ENCODE peak calls at places on chromosomes 4 and X, in six cellular contexts. One of them, this sample, is unnamed.
A peak's percentile ranks its signal among the peaks of the same experiment; 100 is the strongest.

GRCh38 chr4:154982187-154983047 is 201.3 kb downstream of the RBM46 start:
- DNase-seq in tibial nerve: peak; percentile 25
- DNase-seq in left lung: no peak
- DNase-seq in psoas muscle: peak; percentile 51
- DNase-seq in adrenal gland: peak; percentile 42
- DNase-seq in sigmoid colon: no peak
- DNase-seq in this sample: no peak

GRCh38 chr4:164293181-164293580 is 460.8 kb upstream of the SMIM31 start:
- DNase-seq in psoas muscle: no peak
- DNase-seq in sigmoid colon: no peak
- DNase-seq in adrenal gland: no peak
- DNase-seq in tibial nerve: no peak
- DNase-seq in left lung: no peak
- DNase-seq in this sample: no peak

GRCh38 chrX:47243351-47243750 is 10.5 kb downstream of the USP11 start:
- DNase-seq in tibial nerve: no peak
- DNase-seq in adrenal gland: no peak
- DNase-seq in sigmoid colon: peak; percentile 45
- DNase-seq in left lung: no peak
- DNase-seq in psoas muscle: no peak
- DNase-seq in this sample: no peak

GRCh38 chrX:57286507-57287251 is at the start of gene FAAH2:
- DNase-seq in sigmoid colon: no peak
- DNase-seq in tibial nerve: no peak
- DNase-seq in left lung: peak; percentile 41
- DNase-seq in adrenal gland: no peak
- DNase-seq in psoas muscle: peak; percentile 21
- DNase-seq in this sample: peak; percentile 82

GRCh38 chr4:113398441-113399143 is 349.1 kb downstream of the ANK2 start:
- DNase-seq in tibial nerve: no peak
- DNase-seq in sigmoid colon: no peak
- DNase-seq in adrenal gland: no peak
- DNase-seq in psoas muscle: no peak
- DNase-seq in left lung: no peak
- DNase-seq in this sample: no peak

GRCh38 chr4:122759639-122760310 is 27.3 kb downstream of the BBS12 start:
- DNase-seq in sigmoid colon: no peak
- DNase-seq in psoas muscle: no peak
- DNase-seq in left lung: no peak
- DNase-seq in adrenal gland: no peak
- DNase-seq in tibial nerve: no peak
- DNase-seq in this sample: no peak

GRCh38 chr4:127155121-127155520 is 477.6 kb upstream of the INTU start:
- DNase-seq in adrenal gland: no peak
- DNase-seq in sigmoid colon: no peak
- DNase-seq in tibial nerve: no peak
- DNase-seq in psoas muscle: no peak
- DNase-seq in left lung: no peak
- DNase-seq in this sample: no peak

GRCh38 chr4:113469023-113469390 is 292.5 kb downstream of the CAMK2D start:
- DNase-seq in psoas muscle: no peak
- DNase-seq in left lung: no peak
- DNase-seq in adrenal gland: no peak
- DNase-seq in sigmoid colon: no peak
- DNase-seq in tibial nerve: no peak
- DNase-seq in this sample: no peak

GRCh38 chr4:55032179-55032578 is 93.2 kb downstream of the KDR start:
- DNase-seq in psoas muscle: no peak
- DNase-seq in tibial nerve: no peak
- DNase-seq in adrenal gland: no peak
- DNase-seq in left lung: no peak
- DNase-seq in sigmoid colon: no peak
- DNase-seq in this sample: no peak

GRCh38 chr4:183402771-183403170 is 41.7 kb upstream of the CDKN2AIP start:
- DNase-seq in left lung: no peak
- DNase-seq in psoas muscle: no peak
- DNase-seq in sigmoid colon: no peak
- DNase-seq in tibial nerve: no peak
- DNase-seq in adrenal gland: no peak
- DNase-seq in this sample: no peak

GRCh38 chrX:73289039-73289438 is 74.4 kb upstream of the NAP1L2 start:
- DNase-seq in adrenal gland: no peak
- DNase-seq in psoas muscle: no peak
- DNase-seq in tibial nerve: no peak
- DNase-seq in left lung: no peak
- DNase-seq in sigmoid colon: no peak
- DNase-seq in this sample: no peak

GRCh38 chr4:149521611-149522010 is 294.0 kb downstream of the IQCM start:
- DNase-seq in tibial nerve: no peak
- DNase-seq in sigmoid colon: no peak
- DNase-seq in left lung: no peak
- DNase-seq in psoas muscle: no peak
- DNase-seq in adrenal gland: no peak
- DNase-seq in this sample: no peak

GRCh38 chrX:97401586-97402101 is 517.9 kb downstream of the RPA4 start:
- DNase-seq in left lung: no peak
- DNase-seq in sigmoid colon: no peak
- DNase-seq in adrenal gland: no peak
- DNase-seq in psoas muscle: no peak
- DNase-seq in tibial nerve: no peak
- DNase-seq in this sample: no peak

GRCh38 chr4:2135083-2135482 is 76.0 kb downstream of the NAT8L start:
- DNase-seq in sigmoid colon: no peak
- DNase-seq in adrenal gland: no peak
- DNase-seq in tibial nerve: no peak
- DNase-seq in left lung: no peak
- DNase-seq in psoas muscle: no peak
- DNase-seq in this sample: no peak

GRCh38 chr4:184762100-184762499 is 28.2 kb upstream of the CENPU start:
- DNase-seq in sigmoid colon: peak; percentile 15
- DNase-seq in tibial nerve: no peak
- DNase-seq in psoas muscle: no peak
- DNase-seq in left lung: no peak
- DNase-seq in adrenal gland: no peak
- DNase-seq in this sample: no peak

GRCh38 chr4:185840201-185840600 is 28.2 kb upstream of the SORBS2 start:
- DNase-seq in sigmoid colon: no peak
- DNase-seq in left lung: no peak
- DNase-seq in tibial nerve: no peak
- DNase-seq in adrenal gland: no peak
- DNase-seq in psoas muscle: no peak
- DNase-seq in this sample: no peak

GRCh38 chr4:101647710-101648034 is 142.9 kb upstream of the BANK1 start:
- DNase-seq in adrenal gland: no peak
- DNase-seq in tibial nerve: no peak
- DNase-seq in left lung: no peak
- DNase-seq in sigmoid colon: no peak
- DNase-seq in psoas muscle: no peak
- DNase-seq in this sample: no peak

GRCh38 chr4:85514117-85514516 is 39.2 kb downstream of the ARHGAP24 start:
- DNase-seq in adrenal gland: no peak
- DNase-seq in left lung: no peak
- DNase-seq in psoas muscle: no peak
- DNase-seq in tibial nerve: no peak
- DNase-seq in sigmoid colon: no peak
- DNase-seq in this sample: no peak
- H3K4me3 ChIP-seq in adrenal gland: peak overlapping the region; percentile 32
- H3K4me3 ChIP-seq in left lung: peak overlapping the region; percentile 5
- H3K4me3 ChIP-seq in psoas muscle: no peak overlapping the region
- H3K4me3 ChIP-seq in tibial nerve: peak overlapping the region; percentile 0
- H3K4me3 ChIP-seq in sigmoid colon: no peak overlapping the region
- H3K4me3 ChIP-seq in this sample: no peak overlapping the region

GRCh38 chrX:346034-346813 is 27.6 kb upstream of the GTPBP6 start:
- DNase-seq in sigmoid colon: peak; percentile 49
- DNase-seq in adrenal gland: no peak
- DNase-seq in left lung: peak; percentile 78
- DNase-seq in tibial nerve: no peak
- DNase-seq in psoas muscle: peak; percentile 47
- DNase-seq in this sample: no peak
- H3K36me3 ChIP-seq in sigmoid colon: no peaks in the 10 kb centered on the region
- H3K36me3 ChIP-seq in adrenal gland: no peaks in the 10 kb centered on the region
- H3K36me3 ChIP-seq in left lung: peaks cover 40% of the 10 kb centered on the region
- H3K36me3 ChIP-seq in tibial nerve: no peaks in the 10 kb centered on the region
- H3K36me3 ChIP-seq in psoas muscle: peaks cover 18% of the 10 kb centered on the region
- H3K36me3 ChIP-seq in this sample: no peaks in the 10 kb centered on the region

GRCh38 chr4:36222702-36223101 is 21.6 kb downstream of the ARAP2 start:
- DNase-seq in sigmoid colon: no peak
- DNase-seq in psoas muscle: no peak
- DNase-seq in tibial nerve: no peak
- DNase-seq in adrenal gland: no peak
- DNase-seq in left lung: no peak
- DNase-seq in this sample: no peak

GRCh38 chr4:36227913-36228312 is 16.4 kb downstream of the ARAP2 start:
- DNase-seq in sigmoid colon: no peak
- DNase-seq in adrenal gland: no peak
- DNase-seq in psoas muscle: no peak
- DNase-seq in tibial nerve: no peak
- DNase-seq in left lung: no peak
- DNase-seq in this sample: no peak

GRCh38 chr4:36224969-36225903 is 19.1 kb downstream of the ARAP2 start:
- DNase-seq in tibial nerve: no peak
- DNase-seq in adrenal gland: no peak
- DNase-seq in psoas muscle: no peak
- DNase-seq in sigmoid colon: no peak
- DNase-seq in left lung: no peak
- DNase-seq in this sample: no peak

GRCh38 chr4:36230523-36230922 is 13.8 kb downstream of the ARAP2 start:
- DNase-seq in adrenal gland: no peak
- DNase-seq in tibial nerve: no peak
- DNase-seq in sigmoid colon: no peak
- DNase-seq in left lung: no peak
- DNase-seq in psoas muscle: no peak
- DNase-seq in this sample: no peak

DNA sequence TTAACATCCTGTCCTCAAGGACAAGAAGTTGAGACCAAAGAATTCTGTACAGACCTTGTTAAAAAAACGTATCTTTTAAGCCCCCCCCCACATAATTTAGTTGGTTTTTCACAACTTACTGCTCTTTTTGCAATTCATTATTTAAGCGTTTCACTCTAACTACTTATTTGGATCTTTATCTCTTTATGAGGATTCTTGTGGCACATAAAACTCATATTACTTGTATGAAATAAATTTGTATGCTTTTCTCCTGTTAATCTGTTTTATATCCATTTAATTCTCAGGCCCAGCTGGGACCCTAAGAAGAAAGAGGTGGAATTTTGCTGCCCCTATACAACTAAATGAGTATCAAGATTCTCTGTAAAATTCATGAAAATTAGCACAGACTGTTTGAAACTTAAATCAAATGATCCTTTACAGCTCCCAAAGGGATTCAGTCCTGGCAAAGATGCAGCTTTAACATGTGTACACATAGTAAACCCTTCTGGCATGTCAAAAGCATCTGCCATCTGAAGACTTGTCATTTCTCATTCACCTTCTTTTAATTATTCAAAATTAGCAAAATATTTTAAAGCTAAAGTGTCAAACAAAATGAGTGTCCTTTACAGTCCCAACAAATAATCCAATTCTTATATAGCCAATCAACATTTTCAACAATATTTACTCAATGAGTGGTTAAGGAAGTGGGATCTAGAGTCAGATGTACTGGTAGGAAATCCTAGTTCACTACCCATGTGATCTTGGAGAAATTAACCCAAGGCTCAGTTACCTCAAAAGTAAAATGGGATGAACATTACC is 17.7 kb downstream of the ARAP2 start:
- DNase-seq in left lung: no peak
- DNase-seq in sigmoid colon: no peak
- DNase-seq in adrenal gland: no peak
- DNase-seq in psoas muscle: no peak
- DNase-seq in tibial nerve: no peak
- DNase-seq in this sample: no peak
- TF ChIP-seq CTCF in left lung: no peak
- TF ChIP-seq CTCF in sigmoid colon: no peak
- TF ChIP-seq CTCF in adrenal gland: no peak
- TF ChIP-seq CTCF in psoas muscle: no peak
- TF ChIP-seq CTCF in tibial nerve: no peak
- TF ChIP-seq CTCF in this sample: no peak

GRCh38 chrX:12949205-12949926 is 25.5 kb upstream of the TMSB4X start:
- DNase-seq in adrenal gland: no peak
- DNase-seq in psoas muscle: no peak
- DNase-seq in tibial nerve: no peak
- DNase-seq in left lung: no peak
- DNase-seq in sigmoid colon: no peak
- DNase-seq in this sample: no peak
- H3K4me3 ChIP-seq in adrenal gland: no peak overlapping the region
- H3K4me3 ChIP-seq in psoas muscle: peak overlapping the region; percentile 22
- H3K4me3 ChIP-seq in tibial nerve: no peak overlapping the region
- H3K4me3 ChIP-seq in left lung: no peak overlapping the region
- H3K4me3 ChIP-seq in sigmoid colon: no peak overlapping the region
- H3K4me3 ChIP-seq in this sample: no peak overlapping the region

GRCh38 chr4:145843651-145844050 is 95.0 kb downstream of the ZNF827 start:
- DNase-seq in left lung: no peak
- DNase-seq in sigmoid colon: no peak
- DNase-seq in tibial nerve: no peak
- DNase-seq in adrenal gland: no peak
- DNase-seq in psoas muscle: no peak
- DNase-seq in this sample: no peak
- H3K36me3 ChIP-seq in left lung: peaks cover 3% of the 10 kb centered on the region
- H3K36me3 ChIP-seq in sigmoid colon: no peaks in the 10 kb centered on the region
- H3K36me3 ChIP-seq in tibial nerve: no peaks in the 10 kb centered on the region
- H3K36me3 ChIP-seq in adrenal gland: no peaks in the 10 kb centered on the region
- H3K36me3 ChIP-seq in psoas muscle: peaks cover 38% of the 10 kb centered on the region
- H3K36me3 ChIP-seq in this sample: no peaks in the 10 kb centered on the region

GRCh38 chrX:103464071-103464773 is 55.1 kb downstream of the RAB40A start:
- DNase-seq in psoas muscle: no peak
- DNase-seq in adrenal gland: peak; percentile 23
- DNase-seq in left lung: no peak
- DNase-seq in tibial nerve: peak; percentile 13
- DNase-seq in sigmoid colon: no peak
- DNase-seq in this sample: no peak
- TF ChIP-seq CTCF in psoas muscle: peak; percentile 23
- TF ChIP-seq CTCF in adrenal gland: peak; percentile 36
- TF ChIP-seq CTCF in left lung: no peak
- TF ChIP-seq CTCF in tibial nerve: peak; percentile 39
- TF ChIP-seq CTCF in sigmoid colon: peak; percentile 32
- TF ChIP-seq CTCF in this sample: no peak

GRCh38 chrX:39823424-39823823 is 274.3 kb downstream of the BCOR start:
- DNase-seq in tibial nerve: no peak
- DNase-seq in left lung: no peak
- DNase-seq in sigmoid colon: no peak
- DNase-seq in psoas muscle: peak; percentile 22
- DNase-seq in adrenal gland: no peak
- DNase-seq in this sample: no peak

GRCh38 chrX:39822133-39822748 is 275.5 kb downstream of the BCOR start:
- DNase-seq in left lung: no peak
- DNase-seq in tibial nerve: no peak
- DNase-seq in psoas muscle: peak; percentile 1
- DNase-seq in adrenal gland: no peak
- DNase-seq in sigmoid colon: no peak
- DNase-seq in this sample: no peak

GRCh38 chrX:39821011-39821708 is 276.6 kb downstream of the BCOR start:
- DNase-seq in tibial nerve: peak; percentile 17
- DNase-seq in left lung: no peak
- DNase-seq in adrenal gland: no peak
- DNase-seq in sigmoid colon: no peak
- DNase-seq in psoas muscle: peak; percentile 57
- DNase-seq in this sample: no peak

GRCh38 chrX:39819921-39820849 is 277.6 kb downstream of the BCOR start:
- DNase-seq in sigmoid colon: no peak
- DNase-seq in left lung: no peak
- DNase-seq in psoas muscle: peak; percentile 52
- DNase-seq in tibial nerve: no peak
- DNase-seq in adrenal gland: no peak
- DNase-seq in this sample: no peak

GRCh38 chrX:39821709-39822095 is 276.1 kb downstream of the BCOR start:
- DNase-seq in adrenal gland: no peak
- DNase-seq in sigmoid colon: no peak
- DNase-seq in psoas muscle: peak; percentile 53
- DNase-seq in tibial nerve: no peak
- DNase-seq in left lung: no peak
- DNase-seq in this sample: no peak
- H3K4me3 ChIP-seq in adrenal gland: peak overlapping the region; percentile 58
- H3K4me3 ChIP-seq in sigmoid colon: peak overlapping the region; percentile 44
- H3K4me3 ChIP-seq in psoas muscle: peak overlapping the region; percentile 59
- H3K4me3 ChIP-seq in tibial nerve: peak overlapping the region; percentile 54
- H3K4me3 ChIP-seq in left lung: no peak overlapping the region
- H3K4me3 ChIP-seq in this sample: no peak overlapping the region

This sample was measured in mucosa of descending colon.